ENCODE peak calls at places on chromosomes 2 and 18, in seven cellular contexts. U, N, P, S, Q, K and V are unnamed samples.

GRCh38 chr18:5284808-5285207 is 10.7 kb downstream of the ZBTB14 start:
- DNase-seq in U (no peak), N (no peak), P (no peak), S (peak), Q (no peak), K (no peak), V (no peak)

GRCh38 chr2:46535360-46535759 is 56.0 kb downstream of the TMEM247 start:
- DNase-seq in U (no peak), N (no peak), P (no peak), S (no peak), Q (no peak), K (no peak), V (no peak)

GRCh38 chr18:80227472-80227871 is 19.8 kb downstream of the PARD6G start:
- DNase-seq in U (no peak), N (no peak), P (no peak), S (no peak), Q (no peak), K (no peak), V (no peak)

GRCh38 chr2:38581193-38582147 is 21.3 kb downstream of the HNRNPLL start:
- DNase-seq in U (no peak), N (peak), P (peak), S (peak), Q (no peak), K (peak), V (no peak)

GRCh38 chr18:42675810-42676209 is 439.7 kb downstream of the RIT2 start:
- DNase-seq in U (no peak), N (no peak), P (no peak), S (no peak), Q (no peak), K (no peak), V (no peak)

GRCh38 chr2:236173734-236174607 is 5.8 kb upstream of the GBX2 start:
- DNase-seq in U (no peak), N (no peak), P (no peak), S (no peak), Q (no peak), K (no peak), V (no peak)

GRCh38 chr18:76697441-76697901 is 124.9 kb upstream of the ZNF236 start:
- DNase-seq in U (peak), N (no peak), P (no peak), S (peak), Q (no peak), K (no peak), V (no peak)

GRCh38 chr18:3689986-3690681 is 240.2 kb downstream of the TGIF1 start:
- DNase-seq in U (no peak), N (no peak), P (no peak), S (no peak), Q (no peak), K (no peak), V (no peak)

GRCh38 chr2:242034996-242035814 is 165.7 kb downstream of the RTP5 start:
- DNase-seq in U (no peak), N (no peak), P (peak), S (no peak), Q (peak), K (no peak), V (no peak)

GRCh38 chr2:119435148-119435952 is 3.7 kb downstream of the TMEM37 start:
- DNase-seq in U (peak), N (no peak), P (no peak), S (no peak), Q (no peak), K (no peak), V (no peak)

GRCh38 chr2:38620282-38620977 is 17.7 kb upstream of the HNRNPLL start:
- DNase-seq in U (no peak), N (peak), P (no peak), S (peak), Q (no peak), K (no peak), V (no peak)

GRCh38 chr2:177143444-177143843 is 69.2 kb upstream of the HNRNPA3 start:
- DNase-seq in U (no peak), N (peak), P (no peak), S (peak), Q (no peak), K (no peak), V (no peak)
- TF ChIP-seq CTCF in U (no peak), N (no peak), P (no peak), S (no peak), Q (no peak), K (no peak), V (no peak)

GRCh38 chr2:61882850-61883249 is 5.6 kb downstream of the CCT4 start:
- DNase-seq in U (no peak), N (no peak), P (no peak), S (no peak), Q (no peak), K (no peak), V (no peak)

GRCh38 chr2:61887684-61888303 is 662 bp downstream of the CCT4 start:
- DNase-seq in U (no peak), N (no peak), P (no peak), S (peak), Q (no peak), K (no peak), V (no peak)

GRCh38 chr2:61889212-61889956 is 928 bp upstream of the CCT4 start:
- DNase-seq in U (peak), N (no peak), P (peak), S (no peak), Q (peak), K (no peak), V (no peak)

GRCh38 chr2:61885896-61886603 is 2.4 kb downstream of the CCT4 start:
- DNase-seq in U (no peak), N (no peak), P (no peak), S (no peak), Q (no peak), K (no peak), V (no peak)
- H3K4me3 ChIP-seq in U (no peak), N (no peak), P (no peak), S (peak), Q (peak), K (no peak), V (peak)

GRCh38 chr2:135876066-135876711 is at the start of gene MCM6:
- DNase-seq in U (peak), N (peak), P (peak), S (peak), Q (peak), K (peak), V (peak)
- TF ChIP-seq CTCF in U (peak), N (no peak), P (peak), S (no peak), Q (no peak), K (no peak), V (no peak)

DNA sequence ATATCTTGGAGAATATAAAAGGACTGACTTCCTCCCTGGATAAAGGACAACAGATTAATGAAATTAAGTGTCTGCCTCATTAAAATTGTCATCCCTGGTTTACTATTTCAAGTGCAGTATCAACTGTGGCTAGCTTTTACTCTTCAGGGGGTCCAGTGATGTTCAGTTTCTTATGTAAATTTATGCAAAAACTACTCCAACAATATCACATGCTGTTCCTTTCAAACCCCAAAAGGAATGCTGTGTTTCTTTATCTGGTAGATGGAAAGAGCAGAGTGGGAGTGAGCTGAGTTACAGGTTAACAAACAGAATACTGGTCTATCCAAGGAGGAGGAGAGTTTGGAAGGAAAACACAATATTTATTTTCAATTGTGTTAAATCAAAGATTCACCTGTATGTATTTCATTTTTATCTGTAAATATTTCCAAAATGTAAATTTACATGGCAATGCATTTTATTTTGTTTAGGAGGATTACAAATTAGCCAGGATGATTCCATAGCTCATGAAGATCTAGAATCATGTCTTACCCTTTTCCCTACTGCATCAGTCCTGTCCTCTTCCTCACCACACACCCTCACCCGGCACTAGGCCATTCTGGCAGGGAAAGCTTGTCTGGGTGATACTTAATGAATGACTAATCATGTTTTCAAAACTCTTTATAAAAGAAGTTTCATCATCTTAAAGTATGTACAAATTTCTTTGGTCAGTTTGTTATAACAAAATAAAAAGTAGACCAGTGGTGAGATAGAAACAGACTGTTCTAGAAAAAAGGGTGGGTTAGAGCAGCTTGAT is 283.5 kb upstream of the VWC2L start:
- DNase-seq in U (peak), N (peak), P (no peak), S (peak), Q (no peak), K (no peak), V (no peak)
- H3K4me3 ChIP-seq in U (no peak), N (no peak), P (no peak), S (no peak), Q (no peak), K (no peak), V (no peak)